ENCODE peak calls at places on chromosomes 6 and 20, in eight cellular contexts. R is CD4-positive, alpha-beta T cell; N is uterus; U is GM12878; Z is WTC11; K is gastrocnemius medialis; C is RWPE1; H is tibial artery. A is an unnamed sample.

GRCh38 chr20:35011589-35012226 is 56.0 kb downstream of the MYH7B start:
- DNase-seq in Z (no peak), H (peak), K (no peak), R (no peak), U (no peak), C (no peak), N (no peak), A (no peak)

GRCh38 chr6:4971851-4972250 is 32.0 kb downstream of the RPP40 start:
- DNase-seq in R (no peak), U (no peak), Z (no peak), H (no peak), K (no peak), N (no peak), C (no peak), A (no peak)

GRCh38 chr20:37234254-37234581 is 27.4 kb downstream of the GHRH start:
- DNase-seq in K (no peak), H (no peak), C (no peak), R (no peak), Z (no peak), N (no peak), U (no peak), A (no peak)

GRCh38 chr20:23641936-23642751 is 4.4 kb upstream of the CST3 start:
- DNase-seq in U (no peak), K (peak), N (no peak), R (no peak), C (peak), Z (no peak), H (peak), A (no peak)

GRCh38 chr6:170026272-170027110 is 264.4 kb downstream of the DLL1 start:
- DNase-seq in R (no peak), N (peak), H (peak), Z (no peak), K (no peak), C (peak), U (no peak), A (no peak)

GRCh38 chr6:41416165-41416837 is 80.9 kb downstream of the NCR2 start:
- DNase-seq in K (no peak), C (no peak), N (no peak), U (no peak), R (no peak), Z (no peak), H (no peak), A (no peak)

GRCh38 chr6:107221519-107221918 is 106.2 kb upstream of the BEND3 start:
- DNase-seq in K (no peak), U (no peak), N (no peak), R (no peak), Z (no peak), H (no peak), C (no peak), A (no peak)

GRCh38 chr6:14826456-14826855 is 419.4 kb upstream of the JARID2 start:
- DNase-seq in U (no peak), Z (no peak), C (no peak), N (no peak), H (no peak), K (no peak), R (no peak), A (no peak)

GRCh38 chr6:111543913-111544435 is 61.0 kb upstream of the REV3L start:
- DNase-seq in H (no peak), Z (no peak), C (no peak), N (no peak), R (no peak), K (no peak), U (no peak), A (no peak)

GRCh38 chr20:19223640-19224039 is 11.2 kb downstream of the SLC24A3 start:
- DNase-seq in K (no peak), H (no peak), C (no peak), U (no peak), N (no peak), R (no peak), Z (no peak), A (no peak)

GRCh38 chr6:38157905-38158304 is 338.4 kb downstream of the ZFAND3 start:
- DNase-seq in U (no peak), N (no peak), K (no peak), Z (no peak), H (no peak), R (no peak), C (no peak), A (no peak)

GRCh38 chr20:18742841-18743240 is 70.7 kb upstream of the SCP2D1 start:
- DNase-seq in K (no peak), U (no peak), H (no peak), R (no peak), Z (no peak), C (no peak), N (no peak), A (no peak)

GRCh38 chr6:161100072-161100471 is 108.5 kb downstream of the MAP3K4 start:
- DNase-seq in Z (no peak), K (no peak), U (no peak), N (no peak), H (no peak), C (no peak), R (no peak), A (no peak)

GRCh38 chr6:26553739-26554668 is 15.8 kb downstream of the HMGN4 start:
- DNase-seq in K (peak), R (peak), U (no peak), Z (peak), H (peak), C (peak), N (peak), A (peak)

GRCh38 chr6:26552640-26553189 is 14.5 kb downstream of the HMGN4 start:
- DNase-seq in R (no peak), N (no peak), Z (no peak), U (no peak), K (no peak), H (no peak), C (no peak), A (no peak)

GRCh38 chr6:26553264-26553738 is 15.1 kb downstream of the HMGN4 start:
- DNase-seq in C (no peak), H (peak), K (peak), R (peak), Z (peak), U (no peak), N (peak), A (no peak)

GRCh38 chr6:26552205-26552604 is 14.0 kb downstream of the HMGN4 start:
- DNase-seq in C (no peak), U (no peak), N (no peak), K (no peak), H (no peak), Z (no peak), R (no peak), A (no peak)

GRCh38 chr6:26550250-26550993 is 12.3 kb downstream of the HMGN4 start:
- DNase-seq in R (peak), Z (peak), N (peak), K (no peak), C (peak), H (no peak), U (no peak), A (no peak)
- TF ChIP-seq CTCF in R (no peak), Z (no peak), N (peak), K (no peak), C (no peak), H (no peak), U (peak), A (no peak)

GRCh38 chr6:19759117-19759880 is 77.9 kb upstream of the ID4 start:
- DNase-seq in N (no peak), C (peak), Z (no peak), K (no peak), H (no peak), U (no peak), R (no peak), A (no peak)
- TF ChIP-seq CTCF in N (no peak), C (no peak), Z (no peak), K (no peak), H (no peak), U (no peak), R (no peak), A (no peak)

DNA sequence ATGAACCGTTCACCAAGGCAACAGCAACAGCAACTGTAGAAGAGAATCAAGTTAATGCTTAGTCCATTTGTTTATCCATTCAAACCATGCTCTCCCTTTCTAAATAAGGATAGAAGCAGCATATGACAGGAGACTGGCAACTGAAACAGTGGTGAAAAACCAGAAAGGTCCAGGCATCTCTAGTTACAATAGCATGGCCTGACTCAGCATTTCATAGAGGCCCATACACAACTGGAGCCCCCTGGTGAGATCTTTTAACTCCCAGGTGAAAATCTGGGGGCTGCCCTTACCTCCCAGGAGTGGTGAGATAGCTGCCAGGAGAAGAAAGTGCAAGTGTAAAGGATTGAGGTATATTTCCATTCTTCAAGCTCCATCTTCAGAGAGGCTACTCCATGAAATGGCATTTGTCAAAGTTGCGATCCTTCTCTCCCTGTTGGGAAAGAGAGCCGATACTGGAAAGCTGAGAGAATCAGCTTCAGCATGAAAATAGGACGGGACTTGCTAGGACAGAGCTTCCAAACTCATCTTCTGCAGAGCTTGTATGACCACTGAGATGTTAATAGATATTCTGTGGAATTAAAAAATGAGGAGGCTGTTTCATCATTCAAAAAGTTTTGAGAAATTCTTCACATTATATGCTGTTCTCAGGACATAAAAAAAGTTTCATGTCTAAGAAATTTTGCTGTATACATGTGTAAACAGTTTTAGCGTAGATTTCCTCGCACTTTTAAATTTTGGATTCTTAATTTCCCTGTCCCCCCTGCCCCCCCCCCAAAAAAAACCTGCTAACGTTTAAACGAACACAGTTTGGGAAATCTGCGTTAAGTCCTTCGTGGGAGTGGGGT is 10.9 kb upstream of the SLC2A12 start:
- DNase-seq in C (no peak), U (no peak), R (no peak), H (no peak), K (no peak), N (no peak), Z (peak), A (no peak)
- TF ChIP-seq CTCF in C (no peak), U (no peak), R (no peak), H (no peak), K (no peak), N (no peak), Z (no peak), A (no peak)

GRCh38 chr6:109094351-109095035 is at the start of gene SESN1:
- DNase-seq in H (peak), C (peak), U (peak), R (peak), Z (peak), N (peak), K (peak), A (peak)
- TF ChIP-seq CTCF in H (no peak), C (no peak), U (peak), R (no peak), Z (no peak), N (peak), K (no peak), A (no peak)

DNA sequence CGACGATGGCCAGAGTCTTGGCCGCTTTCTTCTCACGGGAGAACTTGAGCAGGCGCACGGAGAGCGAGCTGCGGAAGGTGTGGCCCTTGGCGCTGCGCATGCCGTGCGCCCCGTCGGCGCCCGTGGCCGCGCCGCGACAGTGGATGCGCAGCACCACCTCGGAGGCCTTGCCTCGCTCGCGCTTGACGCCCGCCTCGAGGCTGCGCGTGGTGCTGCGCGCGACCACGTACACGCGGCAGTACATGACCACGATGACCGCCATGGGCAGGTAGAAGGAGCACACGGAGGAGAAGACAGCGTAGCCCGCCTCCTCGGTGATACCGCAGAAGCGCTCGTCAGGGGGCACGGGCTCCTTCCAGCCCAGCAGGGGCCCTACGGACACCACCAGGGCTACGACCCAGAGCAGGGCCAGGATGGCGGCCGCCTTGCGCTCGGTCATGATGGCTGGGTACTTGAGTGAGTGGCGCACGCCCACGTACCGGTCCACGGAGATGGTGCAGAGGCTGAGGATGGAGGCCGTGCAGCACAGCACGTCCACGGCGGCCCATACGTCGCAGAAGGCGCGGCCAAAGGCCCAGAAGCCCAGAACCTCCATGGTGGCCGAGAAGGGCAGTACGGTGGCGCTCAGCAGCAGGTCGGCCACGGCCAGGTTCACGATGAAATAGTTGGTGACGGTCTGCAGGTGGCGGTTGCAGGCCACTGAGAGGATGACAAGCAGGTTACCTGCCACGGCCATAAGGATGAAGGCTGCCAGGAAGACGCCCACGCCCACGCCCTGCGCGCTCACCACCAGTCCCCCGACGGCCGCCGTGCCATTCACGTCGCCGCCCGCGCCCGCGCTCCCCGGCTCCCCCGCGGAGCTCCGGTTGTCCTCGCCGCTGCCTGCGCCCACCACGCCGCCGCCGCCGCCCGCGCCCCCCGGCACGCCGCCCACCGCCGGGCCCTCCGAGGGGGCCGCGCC is 232.8 kb upstream of the RNF24 start:
- DNase-seq in R (no peak), K (no peak), U (no peak), Z (peak), H (no peak), C (no peak), N (no peak), A (no peak)
- TF ChIP-seq CTCF in R (no peak), K (no peak), U (no peak), Z (no peak), H (no peak), C (no peak), N (no peak), A (no peak)

DNA sequence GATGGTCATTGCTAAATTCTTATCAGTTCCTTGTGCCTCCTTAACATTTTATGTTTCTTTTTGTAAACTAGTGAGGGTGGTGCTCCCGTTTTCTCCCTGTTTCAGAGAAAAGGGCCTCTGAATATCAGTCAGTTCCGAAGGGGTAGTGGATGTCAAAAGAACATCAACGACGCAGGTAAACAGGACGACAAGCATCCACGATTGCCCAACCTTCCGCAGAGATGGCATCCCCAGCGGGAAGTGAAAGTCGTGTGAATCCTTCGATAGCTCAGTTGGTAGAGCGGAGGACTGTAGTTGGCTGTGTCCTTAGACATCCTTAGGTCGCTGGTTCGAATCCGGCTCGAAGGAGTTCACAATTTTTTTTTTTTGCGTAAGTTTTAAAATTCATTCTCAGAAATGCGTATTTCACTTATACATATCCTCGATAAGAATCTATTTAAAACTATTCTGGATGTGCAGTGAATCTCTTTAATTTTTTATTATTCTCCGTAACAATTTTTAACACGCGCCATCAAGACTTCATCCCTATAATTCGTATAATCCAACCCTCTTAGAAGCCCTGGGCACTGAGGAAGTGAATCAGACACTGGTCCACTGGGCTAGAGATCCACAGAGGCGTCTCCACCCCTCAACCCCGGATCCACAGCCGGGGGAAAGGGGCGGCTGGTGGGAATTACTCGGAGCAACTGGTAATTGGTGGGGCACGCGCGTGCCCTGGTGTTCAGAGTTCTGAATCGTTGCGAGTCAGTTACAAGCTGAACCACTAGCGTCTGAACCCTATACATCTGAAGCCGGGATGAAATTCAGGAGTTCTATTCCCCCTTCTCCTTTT is 27.9 kb upstream of the ABT1 start:
- DNase-seq in Z (peak), U (peak), K (peak), N (peak), R (peak), H (peak), C (peak), A (peak)
- TF ChIP-seq CTCF in Z (no peak), U (peak), K (no peak), N (no peak), R (peak), H (no peak), C (peak), A (no peak)

DNA sequence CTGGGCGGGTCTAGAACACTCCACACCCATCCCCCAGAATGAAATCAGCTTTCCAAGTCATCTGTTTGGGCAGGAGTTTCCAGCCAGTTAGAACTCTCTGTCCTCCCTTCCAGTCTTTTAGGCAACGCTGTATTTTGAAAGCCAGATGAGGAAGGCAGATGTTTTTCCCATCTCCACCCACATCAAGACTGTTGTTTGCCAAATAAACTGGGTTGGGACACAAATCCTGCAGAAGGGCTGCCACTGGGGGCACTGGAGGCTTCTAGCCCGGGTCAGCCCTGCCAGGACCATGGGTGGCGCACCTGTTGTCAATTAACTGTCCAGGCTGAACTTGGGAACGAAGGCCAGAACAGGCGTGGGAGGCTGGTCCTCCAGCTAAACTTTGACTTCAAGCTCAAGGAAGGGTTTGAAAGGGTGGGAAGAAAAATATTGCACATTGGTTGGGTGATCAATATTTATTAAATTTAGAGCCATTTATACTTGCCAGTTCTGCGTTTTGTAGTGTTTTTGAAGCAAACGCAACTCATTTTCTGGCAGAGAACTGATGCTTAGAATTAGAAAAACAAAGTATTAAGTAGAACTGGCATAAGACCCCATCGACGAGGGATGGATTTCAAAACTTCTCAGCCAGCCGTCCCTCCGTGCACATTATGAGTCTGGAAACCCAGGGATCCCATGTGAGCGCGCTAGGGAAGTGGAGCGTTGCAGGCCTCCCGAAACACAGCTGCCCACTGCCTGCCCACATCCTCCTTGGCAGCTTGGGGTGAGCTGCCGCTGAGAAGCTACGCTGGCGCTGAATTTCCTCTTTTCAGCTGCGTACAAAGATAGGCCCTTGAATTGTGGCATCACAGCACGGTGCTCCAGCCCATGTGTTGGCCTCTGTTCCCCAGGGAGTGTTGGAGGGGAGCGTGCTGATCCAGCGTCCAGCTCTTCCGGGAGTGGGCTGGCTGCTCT is 297.4 kb downstream of the QKI start:
- DNase-seq in K (peak), N (peak), R (no peak), C (peak), U (peak), H (peak), Z (no peak), A (no peak)
- TF ChIP-seq CTCF in K (peak), N (no peak), R (no peak), C (no peak), U (no peak), H (no peak), Z (no peak), A (no peak)

A was measured in thoracic aorta.